ENCODE peak calls at places on chromosomes 4 and X, in four cellular contexts. K, Z, J and V are unnamed samples.

GRCh38 chrX:110415440-110416167 is 57.0 kb downstream of the RTL9 start:
- DNase-seq in Z (no peak), J (no peak), K (no peak), V (no peak)

GRCh38 chrX:6225307-6226052 is 3.2 kb downstream of the NLGN4X start:
- DNase-seq in K (no peak), J (no peak), Z (no peak), V (no peak)

GRCh38 chr4:114316789-114317188 is 281.8 kb upstream of the UGT8 start:
- DNase-seq in K (no peak), Z (no peak), J (no peak), V (no peak)

GRCh38 chr4:83591730-83592129 is 55.8 kb downstream of the GPAT3 start:
- DNase-seq in Z (no peak), J (no peak), K (no peak), V (no peak)

GRCh38 chrX:144566592-144566991 is 680.7 kb upstream of the SPANXN1 start:
- DNase-seq in Z (no peak), J (no peak), K (no peak), V (no peak)

GRCh38 chr4:157509286-157509685 is 288.8 kb downstream of the GRIA2 start:
- DNase-seq in Z (no peak), J (no peak), K (no peak), V (no peak)

GRCh38 chr4:90833698-90834097 is 706.5 kb downstream of the CCSER1 start:
- DNase-seq in K (no peak), J (no peak), Z (no peak), V (no peak)

GRCh38 chr4:159160242-159160641 is 57.4 kb downstream of the RAPGEF2 start:
- DNase-seq in K (no peak), J (no peak), Z (no peak), V (no peak)

GRCh38 chr4:184471872-184472539 is 2.3 kb downstream of the IRF2 start:
- DNase-seq in J (no peak), Z (peak), K (no peak), V (no peak)

GRCh38 chr4:182277402-182277801 is 34.2 kb downstream of the TENM3 start:
- DNase-seq in K (no peak), Z (no peak), J (no peak), V (no peak)

GRCh38 chr4:145954924-145955339 is 16.3 kb upstream of the ZNF827 start:
- DNase-seq in K (no peak), J (no peak), Z (peak), V (peak)

GRCh38 chrX:118507766-118508165 is 12.2 kb downstream of the DOCK11 start:
- DNase-seq in K (no peak), J (no peak), Z (no peak), V (no peak)

GRCh38 chr4:69833251-69833650 is 26.7 kb downstream of the SULT1E1 start:
- DNase-seq in K (no peak), Z (no peak), J (no peak), V (no peak)

GRCh38 chrX:108292053-108292452 is 146.2 kb downstream of the COL4A6 start:
- DNase-seq in K (no peak), Z (no peak), J (no peak), V (no peak)
- TF ChIP-seq CTCF in K (no peak), Z (no peak), J (no peak), V (no peak)

GRCh38 chrX:80648023-80648422 is 161.7 kb downstream of the BRWD3 start:
- DNase-seq in Z (peak), J (no peak), K (no peak), V (no peak)
- TF ChIP-seq CTCF in Z (peak), J (no peak), K (no peak), V (peak)

GRCh38 chr4:48271048-48271452 is 1.4 kb upstream of the TEC start:
- DNase-seq in K (no peak), J (no peak), Z (no peak), V (no peak)

GRCh38 chr4:48271626-48272025 is 2.0 kb upstream of the TEC start:
- DNase-seq in Z (no peak), K (no peak), J (no peak), V (no peak)

GRCh38 chr4:48270516-48270897 is 869 bp upstream of the TEC start:
- DNase-seq in K (no peak), Z (no peak), J (no peak), V (no peak)

GRCh38 chr4:48268956-48269860 is at the start of gene TEC:
- DNase-seq in J (peak), K (no peak), Z (peak), V (no peak)

GRCh38 chr4:48269861-48270515 is 350 bp upstream of the TEC start:
- DNase-seq in Z (peak), J (peak), K (peak), V (no peak)
- TF ChIP-seq CTCF in Z (peak), J (no peak), K (peak), V (peak)

GRCh38 chrX:132648870-132649269 is 160.0 kb upstream of the MBNL3 start:
- DNase-seq in J (no peak), Z (no peak), K (no peak), V (no peak)

GRCh38 chrX:132652871-132653270 is 164.0 kb upstream of the MBNL3 start:
- DNase-seq in K (no peak), Z (no peak), J (no peak), V (no peak)

DNA sequence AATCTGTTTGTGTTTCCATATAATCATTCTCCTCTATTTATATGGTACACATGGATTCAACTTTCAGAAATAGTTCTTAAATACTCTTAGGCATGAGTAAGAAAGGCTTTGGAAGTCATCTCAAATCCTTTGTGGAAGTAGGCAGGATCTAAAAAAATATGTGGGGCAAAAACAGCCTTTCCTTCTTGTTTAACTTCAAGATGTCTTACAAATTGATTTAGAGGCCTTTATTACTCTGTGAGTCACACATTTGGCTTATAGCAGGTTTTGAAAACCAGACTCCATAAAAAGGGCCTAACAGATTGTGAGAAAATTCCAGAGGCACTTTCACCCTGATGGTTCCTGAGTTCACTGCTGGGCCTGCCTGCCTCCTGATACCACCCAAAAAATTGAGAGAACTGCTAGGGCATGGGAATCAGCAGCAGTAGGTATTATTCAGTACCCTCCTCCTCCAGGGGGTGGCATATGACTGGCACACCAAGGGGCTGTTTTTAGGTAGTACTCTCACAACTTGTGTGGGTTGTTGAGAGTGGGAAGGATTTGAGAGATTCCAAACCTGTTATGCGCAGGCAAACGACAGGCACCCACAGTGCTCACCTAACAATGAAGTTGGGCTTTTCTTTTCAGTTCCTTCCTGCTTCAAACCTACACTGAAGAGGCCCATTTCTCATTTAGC is 162.7 kb upstream of the MBNL3 start:
- DNase-seq in J (no peak), Z (no peak), K (no peak), V (no peak)
- TF ChIP-seq CTCF in J (no peak), Z (no peak), K (no peak), V (no peak)